ENCODE peak calls at places on chromosomes 3 and 15, in eight cellular contexts. One of them, this sample, is unnamed.
A peak's percentile ranks its signal among the peaks of the same experiment; 100 is the strongest.

GRCh38 chr3:187185759-187186158 is 11.5 kb upstream of the RTP1 start:
- DNase-seq in foreskin keratinocyte: no peak
- DNase-seq in fibroblast of the conjunctiva: no peak
- DNase-seq in stimulated activated CD4-positive, alpha-beta T cell treated with anti-CD3 and anti-CD28 coated beads, Interleukin-1b, Interleukin-23, amount 100 ng/mL, for 48 hours: no peak
- DNase-seq in activated CD8-positive, alpha-beta memory T cell treated with anti-CD3 and anti-CD28 coated beads, Interleukin-2, amount 50 U/mL, for 48 hours: no peak
- DNase-seq in mammary epithelial cell: no peak
- DNase-seq in head of caudate nucleus: no peak
- DNase-seq in Daoy: no peak
- DNase-seq in this sample: no peak

GRCh38 chr3:177647876-177648275 is 450.6 kb upstream of the TBL1XR1 start:
- DNase-seq in foreskin keratinocyte: no peak
- DNase-seq in fibroblast of the conjunctiva: no peak
- DNase-seq in stimulated activated CD4-positive, alpha-beta T cell treated with anti-CD3 and anti-CD28 coated beads, Interleukin-1b, Interleukin-23, amount 100 ng/mL, for 48 hours: no peak
- DNase-seq in activated CD8-positive, alpha-beta memory T cell treated with anti-CD3 and anti-CD28 coated beads, Interleukin-2, amount 50 U/mL, for 48 hours: no peak
- DNase-seq in mammary epithelial cell: no peak
- DNase-seq in head of caudate nucleus: no peak
- DNase-seq in Daoy: no peak
- DNase-seq in this sample: no peak

GRCh38 chr3:192727032-192727847 is at the start of gene FGF12:
- DNase-seq in foreskin keratinocyte: peak; percentile 8
- DNase-seq in fibroblast of the conjunctiva: no peak
- DNase-seq in stimulated activated CD4-positive, alpha-beta T cell treated with anti-CD3 and anti-CD28 coated beads, Interleukin-1b, Interleukin-23, amount 100 ng/mL, for 48 hours: peak; percentile 3
- DNase-seq in activated CD8-positive, alpha-beta memory T cell treated with anti-CD3 and anti-CD28 coated beads, Interleukin-2, amount 50 U/mL, for 48 hours: peak; percentile 49
- DNase-seq in mammary epithelial cell: peak; percentile 49
- DNase-seq in head of caudate nucleus: peak; percentile 71
- DNase-seq in Daoy: peak; percentile 60
- DNase-seq in this sample: peak; percentile 32

GRCh38 chr3:125051715-125052581 is 3.8 kb downstream of the HEG1 start:
- DNase-seq in foreskin keratinocyte: no peak
- DNase-seq in fibroblast of the conjunctiva: no peak
- DNase-seq in stimulated activated CD4-positive, alpha-beta T cell treated with anti-CD3 and anti-CD28 coated beads, Interleukin-1b, Interleukin-23, amount 100 ng/mL, for 48 hours: peak; percentile 56
- DNase-seq in activated CD8-positive, alpha-beta memory T cell treated with anti-CD3 and anti-CD28 coated beads, Interleukin-2, amount 50 U/mL, for 48 hours: peak; percentile 78
- DNase-seq in mammary epithelial cell: peak; percentile 67
- DNase-seq in head of caudate nucleus: no peak
- DNase-seq in Daoy: peak; percentile 86
- DNase-seq in this sample: no peak

GRCh38 chr15:84582583-84583157 is 18.1 kb upstream of the ZSCAN2 start:
- DNase-seq in foreskin keratinocyte: no peak
- DNase-seq in fibroblast of the conjunctiva: no peak
- DNase-seq in stimulated activated CD4-positive, alpha-beta T cell treated with anti-CD3 and anti-CD28 coated beads, Interleukin-1b, Interleukin-23, amount 100 ng/mL, for 48 hours: no peak
- DNase-seq in activated CD8-positive, alpha-beta memory T cell treated with anti-CD3 and anti-CD28 coated beads, Interleukin-2, amount 50 U/mL, for 48 hours: no peak
- DNase-seq in mammary epithelial cell: peak; percentile 88
- DNase-seq in head of caudate nucleus: no peak
- DNase-seq in Daoy: no peak
- DNase-seq in this sample: no peak

GRCh38 chr3:195468391-195468776 is 25.6 kb upstream of the ACAP2 start:
- DNase-seq in foreskin keratinocyte: no peak
- DNase-seq in fibroblast of the conjunctiva: no peak
- DNase-seq in stimulated activated CD4-positive, alpha-beta T cell treated with anti-CD3 and anti-CD28 coated beads, Interleukin-1b, Interleukin-23, amount 100 ng/mL, for 48 hours: peak; percentile 7
- DNase-seq in activated CD8-positive, alpha-beta memory T cell treated with anti-CD3 and anti-CD28 coated beads, Interleukin-2, amount 50 U/mL, for 48 hours: no peak
- DNase-seq in mammary epithelial cell: peak; percentile 27
- DNase-seq in head of caudate nucleus: no peak
- DNase-seq in Daoy: no peak
- DNase-seq in this sample: no peak

GRCh38 chr3:119809249-119810017 is 27.5 kb downstream of the NR1I2 start:
- DNase-seq in foreskin keratinocyte: no peak
- DNase-seq in fibroblast of the conjunctiva: no peak
- DNase-seq in stimulated activated CD4-positive, alpha-beta T cell treated with anti-CD3 and anti-CD28 coated beads, Interleukin-1b, Interleukin-23, amount 100 ng/mL, for 48 hours: peak; percentile 6
- DNase-seq in activated CD8-positive, alpha-beta memory T cell treated with anti-CD3 and anti-CD28 coated beads, Interleukin-2, amount 50 U/mL, for 48 hours: peak; percentile 66
- DNase-seq in mammary epithelial cell: no peak
- DNase-seq in head of caudate nucleus: no peak
- DNase-seq in Daoy: no peak
- DNase-seq in this sample: no peak

GRCh38 chr15:91021516-91022074 is 799 bp downstream of the VPS33B start:
- DNase-seq in foreskin keratinocyte: peak; percentile 48
- DNase-seq in fibroblast of the conjunctiva: no peak
- DNase-seq in stimulated activated CD4-positive, alpha-beta T cell treated with anti-CD3 and anti-CD28 coated beads, Interleukin-1b, Interleukin-23, amount 100 ng/mL, for 48 hours: no peak
- DNase-seq in activated CD8-positive, alpha-beta memory T cell treated with anti-CD3 and anti-CD28 coated beads, Interleukin-2, amount 50 U/mL, for 48 hours: no peak
- DNase-seq in mammary epithelial cell: peak; percentile 39
- DNase-seq in head of caudate nucleus: no peak
- DNase-seq in Daoy: peak; percentile 27
- DNase-seq in this sample: peak; percentile 33

GRCh38 chr3:154887869-154888268 is 192.2 kb upstream of the MME start:
- DNase-seq in foreskin keratinocyte: no peak
- DNase-seq in fibroblast of the conjunctiva: no peak
- DNase-seq in stimulated activated CD4-positive, alpha-beta T cell treated with anti-CD3 and anti-CD28 coated beads, Interleukin-1b, Interleukin-23, amount 100 ng/mL, for 48 hours: no peak
- DNase-seq in activated CD8-positive, alpha-beta memory T cell treated with anti-CD3 and anti-CD28 coated beads, Interleukin-2, amount 50 U/mL, for 48 hours: no peak
- DNase-seq in mammary epithelial cell: no peak
- DNase-seq in head of caudate nucleus: no peak
- DNase-seq in Daoy: no peak
- DNase-seq in this sample: no peak

GRCh38 chr3:156010829-156011228 is 109.5 kb upstream of the KCNAB1 start:
- DNase-seq in foreskin keratinocyte: no peak
- DNase-seq in fibroblast of the conjunctiva: no peak
- DNase-seq in stimulated activated CD4-positive, alpha-beta T cell treated with anti-CD3 and anti-CD28 coated beads, Interleukin-1b, Interleukin-23, amount 100 ng/mL, for 48 hours: no peak
- DNase-seq in activated CD8-positive, alpha-beta memory T cell treated with anti-CD3 and anti-CD28 coated beads, Interleukin-2, amount 50 U/mL, for 48 hours: no peak
- DNase-seq in mammary epithelial cell: no peak
- DNase-seq in head of caudate nucleus: peak; percentile 34
- DNase-seq in Daoy: peak; percentile 9
- DNase-seq in this sample: no peak

GRCh38 chr15:90388462-90389182 is 580 bp downstream of the IQGAP1 start:
- DNase-seq in foreskin keratinocyte: no peak
- DNase-seq in fibroblast of the conjunctiva: peak; percentile 13
- DNase-seq in stimulated activated CD4-positive, alpha-beta T cell treated with anti-CD3 and anti-CD28 coated beads, Interleukin-1b, Interleukin-23, amount 100 ng/mL, for 48 hours: peak; percentile 54
- DNase-seq in activated CD8-positive, alpha-beta memory T cell treated with anti-CD3 and anti-CD28 coated beads, Interleukin-2, amount 50 U/mL, for 48 hours: peak; percentile 82
- DNase-seq in mammary epithelial cell: peak; percentile 50
- DNase-seq in head of caudate nucleus: no peak
- DNase-seq in Daoy: peak; percentile 74
- DNase-seq in this sample: peak; percentile 51

GRCh38 chr3:118089563-118089962 is 945.1 kb downstream of the IGSF11 start:
- DNase-seq in foreskin keratinocyte: peak; percentile 62
- DNase-seq in fibroblast of the conjunctiva: no peak
- DNase-seq in stimulated activated CD4-positive, alpha-beta T cell treated with anti-CD3 and anti-CD28 coated beads, Interleukin-1b, Interleukin-23, amount 100 ng/mL, for 48 hours: no peak
- DNase-seq in activated CD8-positive, alpha-beta memory T cell treated with anti-CD3 and anti-CD28 coated beads, Interleukin-2, amount 50 U/mL, for 48 hours: no peak
- DNase-seq in mammary epithelial cell: peak; percentile 91
- DNase-seq in head of caudate nucleus: no peak
- DNase-seq in Daoy: no peak
- DNase-seq in this sample: no peak

GRCh38 chr15:80679167-80679804 is 15.8 kb upstream of the ABHD17C start:
- DNase-seq in foreskin keratinocyte: peak; percentile 83
- DNase-seq in fibroblast of the conjunctiva: no peak
- DNase-seq in stimulated activated CD4-positive, alpha-beta T cell treated with anti-CD3 and anti-CD28 coated beads, Interleukin-1b, Interleukin-23, amount 100 ng/mL, for 48 hours: no peak
- DNase-seq in activated CD8-positive, alpha-beta memory T cell treated with anti-CD3 and anti-CD28 coated beads, Interleukin-2, amount 50 U/mL, for 48 hours: no peak
- DNase-seq in mammary epithelial cell: peak; percentile 85
- DNase-seq in head of caudate nucleus: no peak
- DNase-seq in Daoy: no peak
- DNase-seq in this sample: no peak

GRCh38 chr3:30620402-30621360 is 14.3 kb downstream of the TGFBR2 start:
- DNase-seq in foreskin keratinocyte: no peak
- DNase-seq in fibroblast of the conjunctiva: no peak
- DNase-seq in stimulated activated CD4-positive, alpha-beta T cell treated with anti-CD3 and anti-CD28 coated beads, Interleukin-1b, Interleukin-23, amount 100 ng/mL, for 48 hours: peak; percentile 63
- DNase-seq in activated CD8-positive, alpha-beta memory T cell treated with anti-CD3 and anti-CD28 coated beads, Interleukin-2, amount 50 U/mL, for 48 hours: no peak
- DNase-seq in mammary epithelial cell: no peak
- DNase-seq in head of caudate nucleus: no peak
- DNase-seq in Daoy: no peak
- DNase-seq in this sample: no peak

GRCh38 chr15:85164841-85165466 is 183.3 kb downstream of the PDE8A start:
- DNase-seq in foreskin keratinocyte: peak; percentile 41
- DNase-seq in fibroblast of the conjunctiva: no peak
- DNase-seq in stimulated activated CD4-positive, alpha-beta T cell treated with anti-CD3 and anti-CD28 coated beads, Interleukin-1b, Interleukin-23, amount 100 ng/mL, for 48 hours: no peak
- DNase-seq in activated CD8-positive, alpha-beta memory T cell treated with anti-CD3 and anti-CD28 coated beads, Interleukin-2, amount 50 U/mL, for 48 hours: no peak
- DNase-seq in mammary epithelial cell: peak; percentile 13
- DNase-seq in head of caudate nucleus: no peak
- DNase-seq in Daoy: no peak
- DNase-seq in this sample: no peak

GRCh38 chr15:86595741-86596140 is 516.1 kb downstream of the AGBL1 start:
- DNase-seq in foreskin keratinocyte: peak; percentile 2
- DNase-seq in fibroblast of the conjunctiva: no peak
- DNase-seq in stimulated activated CD4-positive, alpha-beta T cell treated with anti-CD3 and anti-CD28 coated beads, Interleukin-1b, Interleukin-23, amount 100 ng/mL, for 48 hours: no peak
- DNase-seq in activated CD8-positive, alpha-beta memory T cell treated with anti-CD3 and anti-CD28 coated beads, Interleukin-2, amount 50 U/mL, for 48 hours: no peak
- DNase-seq in mammary epithelial cell: peak; percentile 45
- DNase-seq in head of caudate nucleus: no peak
- DNase-seq in Daoy: no peak
- DNase-seq in this sample: no peak

GRCh38 chr3:176376531-176376930 is 820.8 kb downstream of the TBL1XR1 start:
- DNase-seq in foreskin keratinocyte: no peak
- DNase-seq in fibroblast of the conjunctiva: no peak
- DNase-seq in stimulated activated CD4-positive, alpha-beta T cell treated with anti-CD3 and anti-CD28 coated beads, Interleukin-1b, Interleukin-23, amount 100 ng/mL, for 48 hours: no peak
- DNase-seq in activated CD8-positive, alpha-beta memory T cell treated with anti-CD3 and anti-CD28 coated beads, Interleukin-2, amount 50 U/mL, for 48 hours: no peak
- DNase-seq in mammary epithelial cell: no peak
- DNase-seq in head of caudate nucleus: no peak
- DNase-seq in Daoy: no peak
- DNase-seq in this sample: no peak

GRCh38 chr3:19063936-19064335 is 84.4 kb upstream of the KCNH8 start:
- DNase-seq in foreskin keratinocyte: no peak
- DNase-seq in fibroblast of the conjunctiva: no peak
- DNase-seq in stimulated activated CD4-positive, alpha-beta T cell treated with anti-CD3 and anti-CD28 coated beads, Interleukin-1b, Interleukin-23, amount 100 ng/mL, for 48 hours: no peak
- DNase-seq in activated CD8-positive, alpha-beta memory T cell treated with anti-CD3 and anti-CD28 coated beads, Interleukin-2, amount 50 U/mL, for 48 hours: no peak
- DNase-seq in mammary epithelial cell: no peak
- DNase-seq in head of caudate nucleus: no peak
- DNase-seq in Daoy: no peak
- DNase-seq in this sample: no peak

GRCh38 chr3:115325539-115325938 is 178.5 kb upstream of the ZBTB20 start:
- DNase-seq in foreskin keratinocyte: no peak
- DNase-seq in fibroblast of the conjunctiva: peak; percentile 23
- DNase-seq in stimulated activated CD4-positive, alpha-beta T cell treated with anti-CD3 and anti-CD28 coated beads, Interleukin-1b, Interleukin-23, amount 100 ng/mL, for 48 hours: no peak
- DNase-seq in activated CD8-positive, alpha-beta memory T cell treated with anti-CD3 and anti-CD28 coated beads, Interleukin-2, amount 50 U/mL, for 48 hours: no peak
- DNase-seq in mammary epithelial cell: peak; percentile 39
- DNase-seq in head of caudate nucleus: no peak
- DNase-seq in Daoy: peak; percentile 52
- DNase-seq in this sample: peak; percentile 32

GRCh38 chr15:45714501-45715488 is 80.0 kb downstream of the SQOR start:
- DNase-seq in foreskin keratinocyte: peak; percentile 32
- DNase-seq in fibroblast of the conjunctiva: peak; percentile 56
- DNase-seq in stimulated activated CD4-positive, alpha-beta T cell treated with anti-CD3 and anti-CD28 coated beads, Interleukin-1b, Interleukin-23, amount 100 ng/mL, for 48 hours: peak; percentile 55
- DNase-seq in activated CD8-positive, alpha-beta memory T cell treated with anti-CD3 and anti-CD28 coated beads, Interleukin-2, amount 50 U/mL, for 48 hours: peak; percentile 69
- DNase-seq in mammary epithelial cell: peak; percentile 43
- DNase-seq in head of caudate nucleus: peak; percentile 68
- DNase-seq in Daoy: peak; percentile 69
- DNase-seq in this sample: peak; percentile 35

GRCh38 chr15:79339588-79340314 is 28.8 kb downstream of the TMED3 start:
- DNase-seq in foreskin keratinocyte: no peak
- DNase-seq in fibroblast of the conjunctiva: peak; percentile 43
- DNase-seq in stimulated activated CD4-positive, alpha-beta T cell treated with anti-CD3 and anti-CD28 coated beads, Interleukin-1b, Interleukin-23, amount 100 ng/mL, for 48 hours: no peak
- DNase-seq in activated CD8-positive, alpha-beta memory T cell treated with anti-CD3 and anti-CD28 coated beads, Interleukin-2, amount 50 U/mL, for 48 hours: no peak
- DNase-seq in mammary epithelial cell: peak; percentile 8
- DNase-seq in head of caudate nucleus: no peak
- DNase-seq in Daoy: peak; percentile 11
- DNase-seq in this sample: peak; percentile 11

GRCh38 chr3:33792167-33792892 is 6.1 kb upstream of the PDCD6IP start:
- DNase-seq in foreskin keratinocyte: no peak
- DNase-seq in fibroblast of the conjunctiva: no peak
- DNase-seq in stimulated activated CD4-positive, alpha-beta T cell treated with anti-CD3 and anti-CD28 coated beads, Interleukin-1b, Interleukin-23, amount 100 ng/mL, for 48 hours: no peak
- DNase-seq in activated CD8-positive, alpha-beta memory T cell treated with anti-CD3 and anti-CD28 coated beads, Interleukin-2, amount 50 U/mL, for 48 hours: no peak
- DNase-seq in mammary epithelial cell: no peak
- DNase-seq in head of caudate nucleus: no peak
- DNase-seq in Daoy: no peak
- DNase-seq in this sample: no peak

GRCh38 chr15:96285306-96285705 is 45.2 kb upstream of the NR2F2 start:
- DNase-seq in foreskin keratinocyte: no peak
- DNase-seq in fibroblast of the conjunctiva: peak; percentile 96
- DNase-seq in stimulated activated CD4-positive, alpha-beta T cell treated with anti-CD3 and anti-CD28 coated beads, Interleukin-1b, Interleukin-23, amount 100 ng/mL, for 48 hours: no peak
- DNase-seq in activated CD8-positive, alpha-beta memory T cell treated with anti-CD3 and anti-CD28 coated beads, Interleukin-2, amount 50 U/mL, for 48 hours: no peak
- DNase-seq in mammary epithelial cell: no peak
- DNase-seq in head of caudate nucleus: no peak
- DNase-seq in Daoy: peak; percentile 95
- DNase-seq in this sample: peak; percentile 94

GRCh38 chr15:85750319-85750806 is 44.4 kb downstream of the KLHL25 start:
- DNase-seq in foreskin keratinocyte: no peak
- DNase-seq in fibroblast of the conjunctiva: no peak
- DNase-seq in stimulated activated CD4-positive, alpha-beta T cell treated with anti-CD3 and anti-CD28 coated beads, Interleukin-1b, Interleukin-23, amount 100 ng/mL, for 48 hours: no peak
- DNase-seq in activated CD8-positive, alpha-beta memory T cell treated with anti-CD3 and anti-CD28 coated beads, Interleukin-2, amount 50 U/mL, for 48 hours: no peak
- DNase-seq in mammary epithelial cell: no peak
- DNase-seq in head of caudate nucleus: no peak
- DNase-seq in Daoy: no peak
- DNase-seq in this sample: no peak

GRCh38 chr15:45387379-45388007 is 9.1 kb upstream of the GATM start:
- DNase-seq in foreskin keratinocyte: no peak
- DNase-seq in fibroblast of the conjunctiva: no peak
- DNase-seq in stimulated activated CD4-positive, alpha-beta T cell treated with anti-CD3 and anti-CD28 coated beads, Interleukin-1b, Interleukin-23, amount 100 ng/mL, for 48 hours: no peak
- DNase-seq in activated CD8-positive, alpha-beta memory T cell treated with anti-CD3 and anti-CD28 coated beads, Interleukin-2, amount 50 U/mL, for 48 hours: no peak
- DNase-seq in mammary epithelial cell: peak; percentile 32
- DNase-seq in head of caudate nucleus: no peak
- DNase-seq in Daoy: no peak
- DNase-seq in this sample: no peak

GRCh38 chr3:73623996-73624362 is 762 bp downstream of the PDZRN3 start:
- DNase-seq in foreskin keratinocyte: no peak
- DNase-seq in fibroblast of the conjunctiva: no peak
- DNase-seq in stimulated activated CD4-positive, alpha-beta T cell treated with anti-CD3 and anti-CD28 coated beads, Interleukin-1b, Interleukin-23, amount 100 ng/mL, for 48 hours: no peak
- DNase-seq in activated CD8-positive, alpha-beta memory T cell treated with anti-CD3 and anti-CD28 coated beads, Interleukin-2, amount 50 U/mL, for 48 hours: no peak
- DNase-seq in mammary epithelial cell: peak; percentile 52
- DNase-seq in head of caudate nucleus: no peak
- DNase-seq in Daoy: peak; percentile 43
- DNase-seq in this sample: no peak

GRCh38 chr3:15387171-15387581 is 40.2 kb downstream of the METTL6 start:
- DNase-seq in foreskin keratinocyte: peak; percentile 37
- DNase-seq in fibroblast of the conjunctiva: no peak
- DNase-seq in stimulated activated CD4-positive, alpha-beta T cell treated with anti-CD3 and anti-CD28 coated beads, Interleukin-1b, Interleukin-23, amount 100 ng/mL, for 48 hours: no peak
- DNase-seq in activated CD8-positive, alpha-beta memory T cell treated with anti-CD3 and anti-CD28 coated beads, Interleukin-2, amount 50 U/mL, for 48 hours: no peak
- DNase-seq in mammary epithelial cell: peak; percentile 60
- DNase-seq in head of caudate nucleus: no peak
- DNase-seq in Daoy: peak; percentile 51
- DNase-seq in this sample: no peak

GRCh38 chr3:157631468-157631867 is 128.3 kb upstream of the VEPH1 start:
- DNase-seq in foreskin keratinocyte: peak; percentile 9
- DNase-seq in fibroblast of the conjunctiva: no peak
- DNase-seq in stimulated activated CD4-positive, alpha-beta T cell treated with anti-CD3 and anti-CD28 coated beads, Interleukin-1b, Interleukin-23, amount 100 ng/mL, for 48 hours: no peak
- DNase-seq in activated CD8-positive, alpha-beta memory T cell treated with anti-CD3 and anti-CD28 coated beads, Interleukin-2, amount 50 U/mL, for 48 hours: no peak
- DNase-seq in mammary epithelial cell: no peak
- DNase-seq in head of caudate nucleus: no peak
- DNase-seq in Daoy: no peak
- DNase-seq in this sample: no peak

GRCh38 chr3:171747223-171747920 is 62.9 kb downstream of the PLD1 start:
- DNase-seq in foreskin keratinocyte: no peak
- DNase-seq in fibroblast of the conjunctiva: no peak
- DNase-seq in stimulated activated CD4-positive, alpha-beta T cell treated with anti-CD3 and anti-CD28 coated beads, Interleukin-1b, Interleukin-23, amount 100 ng/mL, for 48 hours: no peak
- DNase-seq in activated CD8-positive, alpha-beta memory T cell treated with anti-CD3 and anti-CD28 coated beads, Interleukin-2, amount 50 U/mL, for 48 hours: no peak
- DNase-seq in mammary epithelial cell: no peak
- DNase-seq in head of caudate nucleus: no peak
- DNase-seq in Daoy: no peak
- DNase-seq in this sample: no peak

GRCh38 chr3:108428580-108428979 is 81.8 kb downstream of the MYH15 start:
- DNase-seq in foreskin keratinocyte: no peak
- DNase-seq in fibroblast of the conjunctiva: no peak
- DNase-seq in stimulated activated CD4-positive, alpha-beta T cell treated with anti-CD3 and anti-CD28 coated beads, Interleukin-1b, Interleukin-23, amount 100 ng/mL, for 48 hours: no peak
- DNase-seq in activated CD8-positive, alpha-beta memory T cell treated with anti-CD3 and anti-CD28 coated beads, Interleukin-2, amount 50 U/mL, for 48 hours: no peak
- DNase-seq in mammary epithelial cell: no peak
- DNase-seq in head of caudate nucleus: no peak
- DNase-seq in Daoy: peak; percentile 15
- DNase-seq in this sample: no peak

GRCh38 chr15:58958811-58959210 is 25.3 kb upstream of the SLTM start:
- DNase-seq in foreskin keratinocyte: no peak
- DNase-seq in fibroblast of the conjunctiva: no peak
- DNase-seq in stimulated activated CD4-positive, alpha-beta T cell treated with anti-CD3 and anti-CD28 coated beads, Interleukin-1b, Interleukin-23, amount 100 ng/mL, for 48 hours: no peak
- DNase-seq in activated CD8-positive, alpha-beta memory T cell treated with anti-CD3 and anti-CD28 coated beads, Interleukin-2, amount 50 U/mL, for 48 hours: no peak
- DNase-seq in mammary epithelial cell: no peak
- DNase-seq in head of caudate nucleus: no peak
- DNase-seq in Daoy: no peak
- DNase-seq in this sample: no peak

GRCh38 chr15:34161329-34161953 is 48.5 kb downstream of the KATNBL1 start:
- DNase-seq in foreskin keratinocyte: peak; percentile 8
- DNase-seq in fibroblast of the conjunctiva: no peak
- DNase-seq in stimulated activated CD4-positive, alpha-beta T cell treated with anti-CD3 and anti-CD28 coated beads, Interleukin-1b, Interleukin-23, amount 100 ng/mL, for 48 hours: no peak
- DNase-seq in activated CD8-positive, alpha-beta memory T cell treated with anti-CD3 and anti-CD28 coated beads, Interleukin-2, amount 50 U/mL, for 48 hours: no peak
- DNase-seq in mammary epithelial cell: peak; percentile 41
- DNase-seq in head of caudate nucleus: no peak
- DNase-seq in Daoy: no peak
- DNase-seq in this sample: peak; percentile 7